ENCODE peak calls at places on chromosome 1, in ten cellular contexts. G is activated CD4-positive, alpha-beta T cell treated with anti-CD3 and anti-CD28 coated beads for 36 hours; Y is progenitor cell of endocrine pancreas; Z is NCI-H524 treated with DMSO at 0.1 percent for 48 hours; A is MCF 10A; U is foreskin fibroblast; W is activated naive CD8-positive, alpha-beta T cell treated with anti-CD3 and anti-CD28 coated beads for 36 hours; M is T-helper 22 cell; P is GM12892; R is Caki2. E is an unnamed sample.

GRCh38 chr1:10152709-10153284 is 57.6 kb upstream of the KIF1B start:
- DNase-seq in M (no peak), P (peak), A (peak), R (peak), Z (no peak), Y (no peak), W (peak), U (peak), G (peak), E (peak)

GRCh38 chr1:94720091-94720793 is 99.9 kb upstream of the SLC44A3 start:
- DNase-seq in Y (no peak), R (no peak), P (peak), M (no peak), Z (no peak), W (peak), G (peak), U (no peak), A (no peak), E (no peak)

GRCh38 chr1:94648225-94649007 is 106.9 kb upstream of the F3 start:
- DNase-seq in Y (no peak), G (no peak), M (no peak), P (no peak), Z (no peak), U (peak), A (peak), R (no peak), W (no peak), E (no peak)

GRCh38 chr1:33502726-33503125 is 30.3 kb downstream of the ZSCAN20 start:
- DNase-seq in Y (no peak), W (no peak), A (peak), Z (no peak), G (no peak), R (no peak), P (no peak), M (no peak), U (peak), E (no peak)

GRCh38 chr1:31422505-31423319 is 9.7 kb downstream of the SERINC2 start:
- DNase-seq in P (peak), U (peak), M (peak), W (peak), G (peak), A (peak), R (peak), Y (peak), Z (no peak), E (peak)

GRCh38 chr1:226618380-226618779 is 69.8 kb downstream of the STUM start:
- DNase-seq in Z (no peak), P (no peak), W (no peak), M (no peak), A (no peak), G (no peak), R (no peak), Y (no peak), U (no peak), E (no peak)

GRCh38 chr1:168509875-168510594 is 33.8 kb downstream of the XCL2 start:
- DNase-seq in Y (no peak), P (no peak), Z (no peak), R (no peak), M (no peak), G (no peak), U (no peak), W (peak), A (no peak), E (no peak)

GRCh38 chr1:100881687-100882086 is 13.0 kb downstream of the EXTL2 start:
- DNase-seq in U (no peak), Z (no peak), P (no peak), M (no peak), W (no peak), R (no peak), Y (no peak), G (no peak), A (no peak), E (no peak)

GRCh38 chr1:205983925-205984725 is 19.1 kb downstream of the RAB7B start:
- DNase-seq in M (no peak), Y (peak), P (no peak), G (peak), Z (no peak), U (peak), W (peak), R (peak), A (peak), E (peak)

GRCh38 chr1:159854101-159854692 is 8.3 kb downstream of the VSIG8 start:
- DNase-seq in W (peak), M (no peak), P (no peak), R (peak), U (peak), G (peak), Y (no peak), Z (no peak), A (peak), E (peak)

GRCh38 chr1:45122724-45123123 is 83.7 kb downstream of the ZSWIM5 start:
- DNase-seq in Z (no peak), P (no peak), M (no peak), R (no peak), A (no peak), W (no peak), G (no peak), U (no peak), Y (no peak), E (no peak)

GRCh38 chr1:212754193-212754592 is 37.4 kb downstream of the NSL1 start:
- DNase-seq in Y (no peak), U (no peak), M (no peak), P (no peak), W (no peak), A (no peak), Z (no peak), R (no peak), G (peak), E (no peak)

GRCh38 chr1:43174873-43175272 is 2.7 kb downstream of the CFAP57 start:
- DNase-seq in A (no peak), G (no peak), W (no peak), Y (no peak), P (no peak), R (no peak), M (no peak), U (no peak), Z (no peak), E (no peak)

GRCh38 chr1:78333426-78334012 is 157.3 kb upstream of the PTGFR start:
- DNase-seq in P (no peak), A (peak), Z (no peak), Y (no peak), R (no peak), U (no peak), G (peak), W (no peak), M (no peak), E (no peak)

GRCh38 chr1:51982161-51982560 is 8.3 kb downstream of the RAB3B start:
- DNase-seq in W (no peak), U (no peak), G (no peak), A (no peak), M (no peak), Y (no peak), Z (no peak), R (no peak), P (no peak), E (no peak)

GRCh38 chr1:6794164-6794563 is 8.9 kb downstream of the CAMTA1 start:
- DNase-seq in P (no peak), U (peak), A (peak), M (no peak), Y (no peak), Z (no peak), W (no peak), R (no peak), G (no peak), E (no peak)

GRCh38 chr1:215418876-215419442 is 148.1 kb upstream of the KCTD3 start:
- DNase-seq in Z (no peak), G (no peak), U (no peak), M (no peak), P (no peak), A (no peak), Y (no peak), W (no peak), R (no peak), E (no peak)

GRCh38 chr1:40257313-40257687 is 736 bp upstream of the ZMPSTE24 start:
- DNase-seq in P (no peak), W (no peak), R (no peak), G (peak), A (no peak), M (no peak), Z (no peak), U (no peak), Y (no peak), E (peak)

GRCh38 chr1:169363046-169363756 is 4.4 kb downstream of the NME7 start:
- DNase-seq in M (no peak), G (peak), R (peak), W (peak), Z (no peak), U (peak), A (peak), Y (no peak), P (no peak), E (no peak)

GRCh38 chr1:230237805-230238204 is 170.8 kb downstream of the GALNT2 start:
- DNase-seq in M (no peak), R (no peak), Y (no peak), G (no peak), A (no peak), W (no peak), P (no peak), Z (no peak), U (no peak), E (no peak)